ENCODE peak calls at places on chromosomes 4 and X, in seven cellular contexts. B, M, R, Y, D, C and S are unnamed samples.

GRCh38 chr4:18020145-18020670 is 1.3 kb downstream of the LCORL start:
- DNase-seq in D (no peak), M (no peak), C (peak; percentile 21), Y (peak; percentile 21), R (no peak), B (no peak), S (no peak)

GRCh38 chr4:75898533-75898932 is 3.7 kb downstream of the PPEF2 start:
- DNase-seq in C (no peak), M (no peak), R (no peak), D (no peak), Y (no peak), B (no peak), S (no peak)

GRCh38 chrX:12245650-12246645 is 107.7 kb downstream of the FRMPD4 start:
- DNase-seq in R (peak; percentile 58), M (no peak), Y (no peak), C (peak; percentile 93), B (peak; percentile 73), D (no peak), S (no peak)

GRCh38 chr4:152564336-152564735 is 28.4 kb upstream of the FBXW7 start:
- DNase-seq in B (no peak), R (no peak), C (no peak), Y (no peak), M (no peak), D (no peak), S (peak; percentile 64)

GRCh38 chrX:78708171-78708570 is 39.3 kb upstream of the LPAR4 start:
- DNase-seq in C (peak; percentile 48), B (peak; percentile 33), M (peak; percentile 16), R (no peak), Y (no peak), D (peak; percentile 4), S (no peak)

GRCh38 chr4:120753854-120754253 is 168.7 kb downstream of the PRDM5 start:
- DNase-seq in C (no peak), D (no peak), M (peak; percentile 83), Y (no peak), R (no peak), B (no peak), S (no peak)

GRCh38 chrX:27915617-27916016 is 65.6 kb downstream of the DCAF8L1 start:
- DNase-seq in M (no peak), R (no peak), C (no peak), B (peak; percentile 16), Y (peak; percentile 6), D (no peak), S (no peak)

GRCh38 chrX:25010784-25011588 is 4.8 kb downstream of the ARX start:
- DNase-seq in M (peak; percentile 75), R (no peak), B (no peak), Y (no peak), D (no peak), C (no peak), S (no peak)

GRCh38 chrX:73127700-73128241 is 48.5 kb upstream of the PABPC1L2A start:
- DNase-seq in B (no peak), C (peak; percentile 11), R (no peak), D (peak; percentile 2), M (peak; percentile 6), Y (no peak), S (no peak)

GRCh38 chrX:45852884-45853283 is 652.2 kb upstream of the DIPK2B start:
- DNase-seq in M (peak; percentile 52), D (no peak), C (peak; percentile 50), Y (peak; percentile 63), R (no peak), B (peak; percentile 7), S (no peak)

GRCh38 chrX:34877451-34877850 is 65.1 kb upstream of the FAM47B start:
- DNase-seq in C (peak; percentile 65), R (no peak), M (peak; percentile 12), D (no peak), Y (no peak), B (peak; percentile 48), S (no peak)

GRCh38 chr4:76562851-76563803 is 128.1 kb downstream of the SHROOM3 start:
- DNase-seq in M (no peak), B (no peak), D (no peak), Y (no peak), R (no peak), C (peak; percentile 75), S (peak; percentile 75)

GRCh38 chr4:86934147-86934771 is 552 bp upstream of the AFF1 start:
- DNase-seq in R (no peak), Y (peak; percentile 35), B (no peak), M (no peak), D (no peak), C (no peak), S (no peak)

GRCh38 chr4:78543424-78544238 is 7.9 kb upstream of the ANXA3 start:
- DNase-seq in C (no peak), M (peak; percentile 19), Y (no peak), B (no peak), R (no peak), D (no peak), S (no peak)

GRCh38 chrX:103066606-103067005 is 2.6 kb upstream of the BEX1 start:
- DNase-seq in M (no peak), B (peak; percentile 9), D (no peak), R (peak; percentile 55), C (peak; percentile 4), Y (no peak), S (no peak)

GRCh38 chrX:141220342-141221008 is 21.8 kb downstream of the SPANXC start:
- DNase-seq in M (no peak), R (peak; percentile 58), B (peak; percentile 24), Y (no peak), D (no peak), C (peak; percentile 61), S (no peak)

GRCh38 chr4:128463006-128463405 is 175.4 kb upstream of the PGRMC2 start:
- DNase-seq in M (no peak), C (no peak), R (no peak), B (no peak), Y (no peak), D (no peak), S (no peak)

GRCh38 chr4:101806914-101807313 is 16.4 kb downstream of the BANK1 start:
- DNase-seq in R (no peak), D (no peak), C (peak; percentile 11), Y (no peak), M (no peak), B (peak; percentile 34), S (no peak)

GRCh38 chr4:84708406-84709135 is 125.6 kb downstream of the CDS1 start:
- DNase-seq in R (peak; percentile 14), D (no peak), C (no peak), Y (no peak), B (no peak), M (no peak), S (peak; percentile 22)

GRCh38 chr4:125728568-125728967 is 413.8 kb downstream of the FAT4 start:
- DNase-seq in Y (no peak), B (peak; percentile 95), D (no peak), M (no peak), R (no peak), C (peak; percentile 94), S (peak; percentile 67)

GRCh38 chrX:14028473-14028872 is 1.2 kb downstream of the GEMIN8 start:
- DNase-seq in M (no peak), R (no peak), Y (no peak), D (no peak), C (no peak), B (no peak), S (no peak)

GRCh38 chrX:129540068-129540653 is at the start of gene OCRL:
- DNase-seq in B (peak; percentile 45), C (peak; percentile 54), D (peak; percentile 68), M (peak; percentile 82), R (no peak), Y (peak; percentile 53), S (peak; percentile 75)

GRCh38 chr4:153468587-153468986 is 2.4 kb downstream of the TMEM131L start:
- DNase-seq in D (no peak), Y (no peak), M (peak; percentile 11), C (no peak), R (no peak), B (no peak), S (no peak)

GRCh38 chr4:109977854-109978501 is 65.3 kb downstream of the EGF start:
- DNase-seq in R (peak; percentile 26), Y (peak; percentile 13), M (peak; percentile 56), C (peak; percentile 58), B (peak; percentile 64), D (no peak), S (peak; percentile 43)

GRCh38 chr4:80916770-80917169 is 113.7 kb upstream of the BMP3 start:
- DNase-seq in B (no peak), C (no peak), Y (no peak), D (no peak), R (no peak), M (no peak), S (no peak)

GRCh38 chrX:72125331-72126047 is 6.2 kb downstream of the RTL5 start:
- DNase-seq in B (no peak), D (no peak), C (no peak), M (no peak), R (no peak), Y (no peak), S (no peak)